ENCODE peak calls at places on chromosomes 7 and 10, in four cellular contexts. H is uterus, M is EL, O is ELR. U is an unnamed sample.

GRCh38 chr7:71131256-71131752 is 640 bp upstream of the GALNT17 start:
- DNase-seq in H (peak), M (no peak), O (no peak), U (no peak)

GRCh38 chr10:49349390-49349789 is 46.5 kb downstream of the DRGX start:
- DNase-seq in H (no peak), M (no peak), O (no peak), U (no peak)

GRCh38 chr7:92781117-92781720 is 55.2 kb downstream of the CDK6 start:
- DNase-seq in H (peak), M (no peak), O (no peak), U (peak)

GRCh38 chr7:144513332-144513731 is 109.8 kb upstream of the NOBOX start:
- DNase-seq in H (no peak), M (no peak), O (no peak), U (peak)

GRCh38 chr10:47050618-47051455 is 139.6 kb downstream of the PTPN20 start:
- DNase-seq in H (peak), M (no peak), O (no peak), U (no peak)

GRCh38 chr10:72875250-72876055 is 18.1 kb upstream of the OIT3 start:
- DNase-seq in H (no peak), M (peak), O (peak), U (peak)

GRCh38 chr7:30750574-30751256 is 1.2 kb upstream of the INMT start:
- DNase-seq in H (peak), M (peak), O (peak), U (no peak)

GRCh38 chr10:21092683-21093524 is 195.8 kb upstream of the NEBL start:
- DNase-seq in H (no peak), M (no peak), O (no peak), U (no peak)

GRCh38 chr7:152132812-152133211 is 107.3 kb downstream of the GALNT11 start:
- DNase-seq in H (no peak), M (no peak), O (no peak), U (peak)

GRCh38 chr10:97659589-97659988 is 19.1 kb downstream of the PI4K2A start:
- DNase-seq in H (no peak), M (peak), O (peak), U (no peak)

GRCh38 chr10:98170249-98171117 is 36.0 kb downstream of the R3HCC1L start:
- DNase-seq in H (no peak), M (peak), O (peak), U (peak)

GRCh38 chr7:90474284-90475210 is 5.1 kb downstream of the PTTG1IP2 start:
- DNase-seq in H (no peak), M (peak), O (peak), U (peak)

GRCh38 chr10:125822878-125823662 is at the start of the genes BCCIP and UROS:
- DNase-seq in H (peak), M (peak), O (peak), U (peak)

GRCh38 chr7:86123476-86123875 is 520.2 kb upstream of the GRM3 start:
- DNase-seq in H (no peak), M (no peak), O (no peak), U (no peak)

GRCh38 chr7:92765725-92766124 is 70.6 kb downstream of the CDK6 start:
- DNase-seq in H (no peak), M (peak), O (peak), U (no peak)

GRCh38 chr7:136275794-136276193 is 298.6 kb upstream of the MTPN start:
- DNase-seq in H (no peak), M (peak), O (peak), U (no peak)

GRCh38 chr10:102167861-102168260 is 15.7 kb downstream of the NOLC1 start:
- DNase-seq in H (no peak), M (no peak), O (no peak), U (no peak)

GRCh38 chr7:94394399-94395140 is at the start of gene COL1A2:
- DNase-seq in H (peak), M (peak), O (peak), U (peak)

GRCh38 chr7:44394112-44394447 is 68.7 kb upstream of the CAMK2B start:
- DNase-seq in H (no peak), M (no peak), O (no peak), U (no peak)

GRCh38 chr10:12535656-12536055 is 186.3 kb downstream of the CAMK1D start:
- DNase-seq in H (no peak), M (no peak), O (no peak), U (no peak)

GRCh38 chr10:99337261-99337905 is 8.2 kb downstream of the CNNM1 start:
- DNase-seq in H (no peak), M (peak), O (peak), U (no peak)

GRCh38 chr7:155882596-155882995 is 70.3 kb upstream of the SHH start:
- DNase-seq in H (no peak), M (peak), O (peak), U (no peak)

GRCh38 chr10:112953075-112953501 is 3.0 kb downstream of the TCF7L2 start:
- DNase-seq in H (peak), M (peak), O (peak), U (peak)

GRCh38 chr10:614772-615582 is 74.5 kb downstream of the DIP2C start:
- DNase-seq in H (no peak), M (no peak), O (no peak), U (no peak)

GRCh38 chr7:73840715-73841379 is 1.5 kb downstream of the METTL27 start:
- DNase-seq in H (no peak), M (no peak), O (no peak), U (no peak)

GRCh38 chr7:134750083-134751062 is 29.1 kb upstream of the CALD1 start:
- DNase-seq in H (peak), M (peak), O (peak), U (peak)

GRCh38 chr7:26555971-26556830 is 264.5 kb downstream of the SNX10 start:
- DNase-seq in H (no peak), M (no peak), O (no peak), U (no peak)

GRCh38 chr10:62815373-62816111 is 624 bp downstream of the EGR2 start:
- DNase-seq in H (no peak), M (peak), O (peak), U (peak)

GRCh38 chr10:75870039-75870645 is 438.7 kb downstream of the LRMDA start:
- DNase-seq in H (no peak), M (no peak), O (no peak), U (no peak)

GRCh38 chr7:128833148-128833938 is 3.1 kb downstream of the FLNC start:
- DNase-seq in H (peak), M (peak), O (peak), U (peak)

GRCh38 chr10:22477365-22478287 is 132.3 kb downstream of the SPAG6 start:
- DNase-seq in H (no peak), M (no peak), O (no peak), U (no peak)

GRCh38 chr10:113929522-113929921 is 75.1 kb downstream of the NHLRC2 start:
- DNase-seq in H (no peak), M (no peak), O (no peak), U (no peak)

GRCh38 chr7:20227291-20227795 is 10.2 kb upstream of the MACC1 start:
- DNase-seq in H (no peak), M (peak), O (peak), U (no peak)

GRCh38 chr7:1736469-1736817 is 66.4 kb downstream of the ELFN1 start:
- DNase-seq in H (no peak), M (no peak), O (no peak), U (no peak)

GRCh38 chr10:21517983-21518628 is 7.4 kb downstream of the SKIDA1 start:
- DNase-seq in H (no peak), M (peak), O (peak), U (no peak)

GRCh38 chr7:43590862-43591550 is 8.1 kb downstream of the STK17A start:
- DNase-seq in H (no peak), M (no peak), O (no peak), U (no peak)

GRCh38 chr7:101816499-101817030 is 861 bp upstream of the CUX1 start:
- DNase-seq in H (peak), M (peak), O (peak), U (no peak)